ENCODE peak calls at places on chromosome 19, in eight cellular contexts. One of them, this sample, is unnamed.
A peak's percentile ranks its signal among the peaks of the same experiment; 100 is the strongest.

GRCh38 chr19:48510421-48511268 is 990 bp downstream of the LMTK3 start:
- DNase-seq in foreskin fibroblast: peak; percentile 72
- DNase-seq in psoas muscle: peak; percentile 81
- DNase-seq in astrocyte: peak; percentile 22
- DNase-seq in SK-N-SH: peak; percentile 80
- DNase-seq in fibroblast of the aortic adventitia: peak; percentile 51
- DNase-seq in esophagus muscularis mucosa: no peak
- DNase-seq in endodermal cell: peak; percentile 91
- DNase-seq in this sample: peak; percentile 46

GRCh38 chr19:34357431-34357830 is 7.6 kb upstream of the GPI start:
- DNase-seq in esophagus muscularis mucosa: no peak
- DNase-seq in psoas muscle: peak; percentile 42
- DNase-seq in astrocyte: no peak
- DNase-seq in foreskin fibroblast: no peak
- DNase-seq in fibroblast of the aortic adventitia: no peak
- DNase-seq in endodermal cell: no peak
- DNase-seq in SK-N-SH: no peak
- DNase-seq in this sample: no peak

GRCh38 chr19:48095637-48096175 is 14.9 kb downstream of the PLA2G4C start:
- DNase-seq in foreskin fibroblast: peak; percentile 38
- DNase-seq in fibroblast of the aortic adventitia: no peak
- DNase-seq in psoas muscle: no peak
- DNase-seq in astrocyte: peak; percentile 27
- DNase-seq in SK-N-SH: no peak
- DNase-seq in esophagus muscularis mucosa: no peak
- DNase-seq in endodermal cell: no peak
- DNase-seq in this sample: peak; percentile 33

GRCh38 chr19:18128044-18128443 is 24.9 kb upstream of the PIK3R2 start:
- DNase-seq in endodermal cell: no peak
- DNase-seq in foreskin fibroblast: peak; percentile 44
- DNase-seq in astrocyte: no peak
- DNase-seq in SK-N-SH: no peak
- DNase-seq in esophagus muscularis mucosa: no peak
- DNase-seq in fibroblast of the aortic adventitia: no peak
- DNase-seq in psoas muscle: no peak
- DNase-seq in this sample: peak; percentile 17

GRCh38 chr19:10007811-10008211 is 2.5 kb downstream of the COL5A3 start:
- DNase-seq in astrocyte: peak; percentile 47
- DNase-seq in esophagus muscularis mucosa: no peak
- DNase-seq in foreskin fibroblast: peak; percentile 57
- DNase-seq in psoas muscle: peak; percentile 68
- DNase-seq in SK-N-SH: peak; percentile 41
- DNase-seq in endodermal cell: no peak
- DNase-seq in fibroblast of the aortic adventitia: peak; percentile 54
- DNase-seq in this sample: peak; percentile 89

GRCh38 chr19:18289471-18290066 is 8.1 kb upstream of the JUND start:
- DNase-seq in fibroblast of the aortic adventitia: no peak
- DNase-seq in endodermal cell: peak; percentile 35
- DNase-seq in esophagus muscularis mucosa: no peak
- DNase-seq in foreskin fibroblast: no peak
- DNase-seq in astrocyte: no peak
- DNase-seq in SK-N-SH: no peak
- DNase-seq in psoas muscle: no peak
- DNase-seq in this sample: no peak

GRCh38 chr19:56955637-56956216 is 115.2 kb upstream of the PEG3 start:
- DNase-seq in endodermal cell: no peak
- DNase-seq in foreskin fibroblast: no peak
- DNase-seq in psoas muscle: no peak
- DNase-seq in esophagus muscularis mucosa: no peak
- DNase-seq in SK-N-SH: no peak
- DNase-seq in astrocyte: no peak
- DNase-seq in fibroblast of the aortic adventitia: no peak
- DNase-seq in this sample: no peak

GRCh38 chr19:41696402-41697197 is 8.5 kb upstream of the CEACAM7 start:
- DNase-seq in foreskin fibroblast: peak; percentile 12
- DNase-seq in esophagus muscularis mucosa: no peak
- DNase-seq in SK-N-SH: no peak
- DNase-seq in psoas muscle: no peak
- DNase-seq in endodermal cell: peak; percentile 87
- DNase-seq in fibroblast of the aortic adventitia: no peak
- DNase-seq in astrocyte: no peak
- DNase-seq in this sample: no peak

GRCh38 chr19:47363758-47364529 is 14.8 kb downstream of the DHX34 start:
- DNase-seq in SK-N-SH: peak; percentile 29
- DNase-seq in esophagus muscularis mucosa: no peak
- DNase-seq in psoas muscle: no peak
- DNase-seq in endodermal cell: peak; percentile 72
- DNase-seq in astrocyte: no peak
- DNase-seq in foreskin fibroblast: peak; percentile 72
- DNase-seq in fibroblast of the aortic adventitia: no peak
- DNase-seq in this sample: peak; percentile 78

GRCh38 chr19:45403272-45403671 is 1.6 kb downstream of the PPP1R13L start:
- DNase-seq in astrocyte: no peak
- DNase-seq in endodermal cell: no peak
- DNase-seq in esophagus muscularis mucosa: no peak
- DNase-seq in foreskin fibroblast: no peak
- DNase-seq in SK-N-SH: no peak
- DNase-seq in psoas muscle: no peak
- DNase-seq in fibroblast of the aortic adventitia: no peak
- DNase-seq in this sample: no peak

GRCh38 chr19:45404557-45405434 is at the start of gene PPP1R13L:
- DNase-seq in fibroblast of the aortic adventitia: peak; percentile 63
- DNase-seq in esophagus muscularis mucosa: no peak
- DNase-seq in SK-N-SH: peak; percentile 92
- DNase-seq in endodermal cell: peak; percentile 97
- DNase-seq in astrocyte: peak; percentile 68
- DNase-seq in psoas muscle: peak; percentile 84
- DNase-seq in foreskin fibroblast: peak; percentile 72
- DNase-seq in this sample: peak; percentile 66

GRCh38 chr19:45403781-45404556 is 900 bp downstream of the PPP1R13L start:
- DNase-seq in astrocyte: no peak
- DNase-seq in esophagus muscularis mucosa: no peak
- DNase-seq in SK-N-SH: peak; percentile 64
- DNase-seq in endodermal cell: peak; percentile 97
- DNase-seq in foreskin fibroblast: peak; percentile 63
- DNase-seq in psoas muscle: no peak
- DNase-seq in fibroblast of the aortic adventitia: no peak
- DNase-seq in this sample: no peak

GRCh38 chr19:45401815-45402468 is 2.9 kb downstream of the PPP1R13L start:
- DNase-seq in astrocyte: no peak
- DNase-seq in fibroblast of the aortic adventitia: no peak
- DNase-seq in psoas muscle: no peak
- DNase-seq in endodermal cell: no peak
- DNase-seq in esophagus muscularis mucosa: no peak
- DNase-seq in SK-N-SH: no peak
- DNase-seq in foreskin fibroblast: no peak
- DNase-seq in this sample: no peak

GRCh38 chr19:45402469-45403070 is 2.3 kb downstream of the PPP1R13L start:
- DNase-seq in endodermal cell: peak; percentile 94
- DNase-seq in astrocyte: no peak
- DNase-seq in fibroblast of the aortic adventitia: no peak
- DNase-seq in psoas muscle: peak; percentile 60
- DNase-seq in SK-N-SH: peak; percentile 62
- DNase-seq in esophagus muscularis mucosa: no peak
- DNase-seq in foreskin fibroblast: peak; percentile 60
- DNase-seq in this sample: no peak
- TF ChIP-seq CTCF in endodermal cell: peak; percentile 93
- TF ChIP-seq CTCF in astrocyte: no peak
- TF ChIP-seq CTCF in fibroblast of the aortic adventitia: peak; percentile 29
- TF ChIP-seq CTCF in psoas muscle: peak; percentile 34
- TF ChIP-seq CTCF in SK-N-SH: peak; percentile 34
- TF ChIP-seq CTCF in esophagus muscularis mucosa: no peak
- TF ChIP-seq CTCF in foreskin fibroblast: no peak
- TF ChIP-seq CTCF in this sample: peak; percentile 10

DNA sequence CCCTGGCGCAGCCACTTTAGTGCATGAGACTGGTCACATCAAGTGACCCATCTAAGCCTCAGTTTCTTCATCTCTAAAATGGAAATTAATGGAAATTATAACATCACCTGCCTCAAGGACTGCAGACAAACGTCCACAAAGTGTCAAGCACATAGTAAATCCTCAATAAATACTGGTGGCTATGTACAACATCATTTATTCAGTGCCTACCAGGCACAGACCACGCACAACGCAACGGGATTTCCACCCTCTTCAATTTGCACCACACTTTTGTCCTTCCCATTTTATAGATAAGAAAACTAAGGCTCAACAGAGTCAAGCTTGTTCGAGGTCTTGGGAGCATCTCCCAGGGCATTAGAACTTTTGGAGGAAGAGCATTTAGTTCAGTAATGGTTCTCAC is 1.4 kb downstream of the ELAVL1 start:
- DNase-seq in SK-N-SH: no peak
- DNase-seq in endodermal cell: no peak
- DNase-seq in foreskin fibroblast: no peak
- DNase-seq in fibroblast of the aortic adventitia: no peak
- DNase-seq in astrocyte: no peak
- DNase-seq in psoas muscle: no peak
- DNase-seq in esophagus muscularis mucosa: no peak
- DNase-seq in this sample: no peak
- H3K4me3 ChIP-seq in SK-N-SH: peak overlapping the region; percentile 71
- H3K4me3 ChIP-seq in endodermal cell: peak overlapping the region; percentile 98
- H3K4me3 ChIP-seq in foreskin fibroblast: peak overlapping the region; percentile 77
- H3K4me3 ChIP-seq in fibroblast of the aortic adventitia: peak overlapping the region; percentile 68
- H3K4me3 ChIP-seq in astrocyte: peak overlapping the region; percentile 88
- H3K4me3 ChIP-seq in psoas muscle: peak overlapping the region; percentile 81
- H3K4me3 ChIP-seq in esophagus muscularis mucosa: peak overlapping the region; percentile 84
- H3K4me3 ChIP-seq in this sample: peak overlapping the region; percentile 62

DNA sequence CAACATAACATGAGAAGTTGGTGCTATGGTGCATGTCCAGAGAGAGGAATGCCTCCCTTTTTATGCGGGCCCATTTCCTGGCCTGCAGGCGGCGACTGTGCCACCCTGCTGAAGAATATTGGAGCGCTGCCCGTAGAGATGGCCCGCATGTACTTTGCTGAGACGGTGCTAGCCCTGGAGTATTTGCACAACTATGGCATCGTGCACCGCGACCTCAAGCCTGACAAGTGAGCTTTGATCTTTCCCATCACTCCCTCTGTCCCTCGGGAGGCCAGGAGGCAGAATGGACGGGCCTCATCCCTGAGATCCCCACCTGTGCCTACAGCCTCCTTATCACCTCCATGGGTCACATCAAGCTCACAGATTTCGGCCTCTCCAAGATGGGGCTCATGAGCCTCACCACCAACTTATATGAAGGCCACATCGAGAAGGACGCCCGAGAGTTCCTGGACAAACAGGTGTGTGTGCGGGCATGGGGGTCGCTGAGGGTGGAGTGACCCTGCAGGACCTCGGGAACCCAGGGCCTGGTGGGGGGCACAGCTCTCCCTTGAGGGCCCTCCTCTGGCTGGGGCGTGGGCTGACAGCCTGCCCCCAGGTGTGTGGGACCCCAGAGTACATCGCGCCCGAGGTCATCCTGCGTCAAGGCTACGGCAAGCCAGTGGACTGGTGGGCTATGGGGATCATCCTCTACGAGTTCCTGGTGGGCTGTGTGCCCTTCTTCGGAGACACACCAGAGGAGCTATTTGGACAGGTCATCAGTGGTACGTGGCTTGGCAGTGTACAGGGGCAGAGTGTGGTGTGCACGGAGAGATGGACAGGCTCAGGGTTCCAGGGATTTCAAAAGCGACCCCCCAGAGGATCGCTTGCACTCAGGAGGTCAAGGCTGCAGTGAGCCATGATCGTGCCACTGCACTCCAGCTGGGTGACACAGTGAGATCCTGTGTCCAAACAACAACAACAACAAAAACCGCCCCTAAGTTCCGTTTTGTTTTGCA is 16.2 kb downstream of the DNASE2 start:
- DNase-seq in foreskin fibroblast: no peak
- DNase-seq in SK-N-SH: no peak
- DNase-seq in esophagus muscularis mucosa: no peak
- DNase-seq in endodermal cell: no peak
- DNase-seq in psoas muscle: no peak
- DNase-seq in astrocyte: no peak
- DNase-seq in fibroblast of the aortic adventitia: no peak
- DNase-seq in this sample: no peak
- TF ChIP-seq CTCF in foreskin fibroblast: no peak
- TF ChIP-seq CTCF in SK-N-SH: no peak
- TF ChIP-seq CTCF in esophagus muscularis mucosa: no peak
- TF ChIP-seq CTCF in endodermal cell: peak; percentile 17
- TF ChIP-seq CTCF in psoas muscle: no peak
- TF ChIP-seq CTCF in astrocyte: no peak
- TF ChIP-seq CTCF in fibroblast of the aortic adventitia: no peak
- TF ChIP-seq CTCF in this sample: no peak

GRCh38 chr19:2089727-2090053 is 6.4 kb downstream of the MOB3A start:
- DNase-seq in foreskin fibroblast: no peak
- DNase-seq in SK-N-SH: no peak
- DNase-seq in psoas muscle: no peak
- DNase-seq in esophagus muscularis mucosa: no peak
- DNase-seq in fibroblast of the aortic adventitia: no peak
- DNase-seq in endodermal cell: no peak
- DNase-seq in astrocyte: no peak
- DNase-seq in this sample: no peak
- H3K4me3 ChIP-seq in foreskin fibroblast: no peak overlapping the region
- H3K4me3 ChIP-seq in SK-N-SH: no peak overlapping the region
- H3K4me3 ChIP-seq in psoas muscle: peak overlapping the region; percentile 18
- H3K4me3 ChIP-seq in esophagus muscularis mucosa: no peak overlapping the region
- H3K4me3 ChIP-seq in fibroblast of the aortic adventitia: no peak overlapping the region
- H3K4me3 ChIP-seq in endodermal cell: no peak overlapping the region
- H3K4me3 ChIP-seq in astrocyte: no peak overlapping the region
- H3K4me3 ChIP-seq in this sample: no peak overlapping the region

DNA sequence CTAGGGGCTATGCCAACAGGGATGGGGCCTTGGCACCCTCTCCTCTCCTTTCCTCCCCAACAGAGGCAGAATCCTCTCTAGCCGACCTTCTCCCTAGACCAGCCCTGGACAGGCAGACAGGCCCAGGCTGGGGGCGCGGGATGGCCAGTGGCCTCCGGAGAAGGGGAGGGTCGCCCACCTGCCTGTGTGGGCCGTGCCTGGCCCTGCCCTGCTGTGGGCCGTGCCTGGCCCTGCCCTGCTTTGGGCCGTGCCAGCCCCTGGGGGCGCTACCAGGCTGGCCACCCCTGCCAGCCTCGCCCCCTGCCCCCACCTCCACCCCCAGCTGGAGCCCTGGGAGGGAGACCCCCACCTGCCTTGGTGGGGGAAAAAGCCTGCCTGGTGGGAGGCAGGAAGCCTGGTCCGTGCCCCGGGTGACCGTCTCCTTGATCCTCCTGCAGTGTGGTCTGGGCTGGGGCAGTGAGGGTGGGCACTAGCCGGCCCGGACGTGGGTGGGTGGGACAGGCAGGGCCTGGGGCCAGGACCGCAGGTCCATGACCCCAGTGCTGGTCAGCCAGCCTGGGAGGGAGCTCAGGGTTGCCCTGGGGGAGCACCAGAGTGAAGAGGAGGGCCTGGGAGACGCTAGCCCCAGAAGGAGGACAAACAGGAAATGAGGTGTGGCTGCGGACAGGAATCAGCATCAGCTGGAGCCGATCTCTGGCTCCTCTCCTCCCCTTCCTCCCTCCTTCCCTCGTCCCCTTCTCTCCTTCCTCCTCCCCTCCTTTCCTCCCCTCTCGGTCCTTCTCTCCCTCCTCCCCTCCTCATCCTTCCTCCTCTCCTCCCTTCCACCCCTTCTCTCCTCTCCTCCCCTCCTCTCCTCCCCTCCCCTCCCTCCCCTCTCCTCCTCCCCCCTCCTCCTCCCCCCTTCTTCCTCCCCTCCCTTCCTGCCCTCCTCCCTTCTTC is 5.1 kb upstream of the MKNK2 start:
- DNase-seq in endodermal cell: peak; percentile 71
- DNase-seq in esophagus muscularis mucosa: no peak
- DNase-seq in SK-N-SH: peak; percentile 61
- DNase-seq in foreskin fibroblast: peak; percentile 84
- DNase-seq in fibroblast of the aortic adventitia: peak; percentile 89
- DNase-seq in psoas muscle: peak; percentile 77
- DNase-seq in astrocyte: peak; percentile 63
- DNase-seq in this sample: peak; percentile 84
- TF ChIP-seq CTCF in endodermal cell: no peak
- TF ChIP-seq CTCF in esophagus muscularis mucosa: no peak
- TF ChIP-seq CTCF in SK-N-SH: no peak
- TF ChIP-seq CTCF in foreskin fibroblast: no peak
- TF ChIP-seq CTCF in fibroblast of the aortic adventitia: no peak
- TF ChIP-seq CTCF in psoas muscle: no peak
- TF ChIP-seq CTCF in astrocyte: no peak
- TF ChIP-seq CTCF in this sample: no peak

This sample was measured in fibroblast of mammary gland.